ENCODE peak calls at places on chromosomes 16 and 17, in six cellular contexts. E is mesendoderm, M is IMR-90, D is H1, K is neuronal stem cell, S is mesenchymal stem cell. Q is an unnamed sample.

GRCh38 chr16:21599994-21600773 is 807 bp downstream of the METTL9 start:
- DNase-seq in K (no peak), D (no peak), E (peak; percentile 28), M (peak; percentile 46), S (peak; percentile 53), Q (peak; percentile 70)

GRCh38 chr17:82489117-82489516 is 30.4 kb upstream of the FOXK2 start:
- DNase-seq in D (no peak), M (peak; percentile 65), K (no peak), E (no peak), S (no peak), Q (peak; percentile 53)

GRCh38 chr17:58525239-58525638 is 10.8 kb upstream of the MTMR4 start:
- DNase-seq in M (peak; percentile 84), D (no peak), K (no peak), E (peak; percentile 47), S (peak; percentile 94), Q (no peak)

GRCh38 chr16:3695610-3696369 is 21.5 kb downstream of the TRAP1 start:
- DNase-seq in M (no peak), K (no peak), D (no peak), S (no peak), E (no peak), Q (no peak)

GRCh38 chr16:2035431-2036199 is 8.9 kb downstream of the NHERF2 start:
- DNase-seq in S (peak; percentile 85), K (no peak), D (peak; percentile 51), E (no peak), M (peak; percentile 77), Q (no peak)

GRCh38 chr16:11142951-11143740 is 112.9 kb downstream of the SOCS1 start:
- DNase-seq in M (no peak), K (no peak), E (peak; percentile 29), D (no peak), S (no peak), Q (no peak)

GRCh38 chr16:85856054-85856453 is 42.9 kb upstream of the IRF8 start:
- DNase-seq in M (no peak), K (no peak), S (no peak), D (no peak), E (no peak), Q (no peak)

GRCh38 chr16:85627835-85628556 is 14.9 kb downstream of the GSE1 start:
- DNase-seq in S (no peak), D (no peak), K (no peak), M (no peak), E (no peak), Q (no peak)

GRCh38 chr17:70313031-70313430 is 143.7 kb downstream of the KCNJ2 start:
- DNase-seq in M (peak; percentile 43), S (no peak), E (no peak), K (no peak), D (no peak), Q (no peak)

GRCh38 chr16:67431805-67432476 is 1.0 kb downstream of the HSD11B2 start:
- DNase-seq in E (peak; percentile 63), S (no peak), K (peak; percentile 20), M (no peak), D (no peak), Q (no peak)

GRCh38 chr16:21169249-21169981 is 10.9 kb downstream of the LDAF1 start:
- DNase-seq in K (no peak), D (no peak), M (peak; percentile 71), E (no peak), S (peak; percentile 61), Q (peak; percentile 7)

GRCh38 chr16:88857728-88858339 is 907 bp downstream of the TRAPPC2L start:
- DNase-seq in S (peak; percentile 84), M (peak; percentile 72), E (peak; percentile 83), D (peak; percentile 80), K (peak; percentile 47), Q (peak; percentile 61)

GRCh38 chr17:8436169-8436932 is 667 bp downstream of the NDEL1 start:
- DNase-seq in K (peak; percentile 52), E (peak; percentile 91), D (no peak), S (peak; percentile 71), M (peak; percentile 56), Q (peak; percentile 64)

GRCh38 chr16:88881090-88881580 is 14.7 kb upstream of the PABPN1L start:
- DNase-seq in K (no peak), E (peak; percentile 16), S (no peak), M (no peak), D (no peak), Q (no peak)

GRCh38 chr16:47987136-47987535 is 168.7 kb downstream of the ABCC12 start:
- DNase-seq in D (no peak), E (no peak), K (no peak), M (no peak), S (no peak), Q (no peak)

GRCh38 chr17:80327518-80327917 is 66.9 kb downstream of the RNF213 start:
- DNase-seq in D (no peak), K (no peak), S (no peak), E (no peak), M (no peak), Q (no peak)

GRCh38 chr17:77542551-77543490 is 402.1 kb downstream of the SEC14L1 start:
- DNase-seq in D (peak; percentile 79), E (peak; percentile 95), M (peak; percentile 78), S (peak; percentile 81), K (peak; percentile 85), Q (peak; percentile 64)

GRCh38 chr17:12730931-12731521 is 58.3 kb upstream of the ARHGAP44 start:
- DNase-seq in E (peak; percentile 99), K (no peak), S (peak; percentile 80), M (peak; percentile 78), D (peak; percentile 63), Q (peak; percentile 95)

GRCh38 chr16:11326084-11326736 is 19.0 kb upstream of the RMI2 start:
- DNase-seq in M (no peak), S (no peak), K (no peak), E (no peak), D (no peak), Q (no peak)

GRCh38 chr17:79630120-79630519 is 19.3 kb upstream of the RBFOX3 start:
- DNase-seq in M (no peak), S (no peak), E (no peak), K (no peak), D (peak; percentile 30), Q (no peak)

GRCh38 chr16:86566601-86566965 is at the start of gene FOXC2:
- DNase-seq in D (peak; percentile 96), E (peak; percentile 95), K (peak; percentile 83), M (peak; percentile 94), S (peak; percentile 93), Q (peak; percentile 54)

GRCh38 chr16:82088483-82088882 is 53.4 kb downstream of the HSD17B2 start:
- DNase-seq in S (no peak), D (no peak), K (no peak), M (no peak), E (no peak), Q (no peak)

GRCh38 chr17:17767497-17768286 is 69.1 kb downstream of the SREBF1 start:
- DNase-seq in M (no peak), D (no peak), K (no peak), E (no peak), S (no peak), Q (no peak)

GRCh38 chr17:17765359-17765758 is 71.4 kb downstream of the SREBF1 start:
- DNase-seq in D (no peak), E (no peak), K (no peak), M (peak; percentile 62), S (peak; percentile 25), Q (no peak)

GRCh38 chr17:17767096-17767470 is 69.7 kb downstream of the SREBF1 start:
- DNase-seq in E (no peak), D (no peak), S (no peak), M (peak; percentile 22), K (peak; percentile 57), Q (no peak)

GRCh38 chr17:17765921-17766320 is 70.9 kb downstream of the SREBF1 start:
- DNase-seq in M (no peak), E (no peak), S (no peak), K (no peak), D (no peak), Q (no peak)

GRCh38 chr17:17766351-17767095 is 70.3 kb downstream of the SREBF1 start:
- DNase-seq in E (no peak), K (no peak), S (no peak), D (no peak), M (no peak), Q (no peak)
- H3K4me2 ChIP-seq in E (no peak overlapping the region), K (no peak overlapping the region), S (no peak overlapping the region), D (no peak overlapping the region), M (no peak overlapping the region), Q (no peak overlapping the region)

GRCh38 chr17:42992872-42993271 is 5.3 kb upstream of the RPL27 start:
- DNase-seq in K (no peak), M (no peak), S (peak; percentile 50), D (no peak), E (no peak), Q (peak; percentile 5)

GRCh38 chr17:42999003-42999525 is 845 bp downstream of the RPL27 start:
- DNase-seq in D (no peak), M (no peak), S (no peak), E (no peak), K (no peak), Q (no peak)

GRCh38 chr17:42997390-42997983 is 732 bp upstream of the RPL27 start:
- DNase-seq in E (no peak), D (no peak), S (no peak), M (no peak), K (no peak), Q (no peak)

GRCh38 chr17:43003542-43004172 is 2.9 kb upstream of the IFI35 start:
- DNase-seq in M (peak; percentile 50), D (no peak), S (no peak), E (peak; percentile 78), K (no peak), Q (peak; percentile 90)

GRCh38 chr17:42997984-42998938 is at the start of gene RPL27:
- DNase-seq in K (peak; percentile 98), S (peak; percentile 100), D (peak; percentile 93), E (peak; percentile 100), M (peak; percentile 100), Q (peak; percentile 100)
- H4K8ac ChIP-seq in K (no peak within 1 kb of the TSS), S (peak within 1 kb of the TSS; percentile 78), D (peak within 1 kb of the TSS; percentile 98), E (peak within 1 kb of the TSS; percentile 83), M (peak within 1 kb of the TSS; percentile 91), Q (peak within 1 kb of the TSS; percentile 87)

DNA sequence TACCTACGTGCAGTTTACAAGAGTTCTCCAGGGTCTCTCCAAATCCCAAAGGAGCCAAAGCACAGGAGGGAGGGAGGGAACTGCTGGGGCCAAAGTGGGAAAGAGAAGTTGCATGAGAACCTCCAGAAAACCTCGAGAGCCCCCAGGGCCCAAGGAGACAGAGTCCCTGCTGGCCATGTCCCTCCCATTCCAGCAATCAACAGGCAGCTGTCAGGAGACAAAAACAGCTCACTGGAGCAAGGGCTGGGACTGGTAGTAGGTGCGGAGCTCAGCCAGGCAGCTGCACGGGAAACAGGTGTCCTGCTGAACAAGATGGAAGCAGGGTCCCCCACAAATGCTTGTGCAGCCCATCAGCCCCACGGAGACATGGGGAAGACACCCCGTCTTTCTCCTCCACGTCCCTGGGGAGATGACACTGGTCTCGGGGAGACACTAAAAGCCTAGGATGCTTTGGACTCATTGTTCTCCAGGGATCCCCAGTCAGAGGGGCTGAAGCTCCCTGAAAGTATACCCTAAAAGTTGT is 34.5 kb downstream of the SDK2 start:
- DNase-seq in K (no peak), E (no peak), S (no peak), D (no peak), M (no peak), Q (no peak)
- H3K4me2 ChIP-seq in K (no peak overlapping the region), E (no peak overlapping the region), S (no peak overlapping the region), D (no peak overlapping the region), M (no peak overlapping the region), Q (no peak overlapping the region)

DNA sequence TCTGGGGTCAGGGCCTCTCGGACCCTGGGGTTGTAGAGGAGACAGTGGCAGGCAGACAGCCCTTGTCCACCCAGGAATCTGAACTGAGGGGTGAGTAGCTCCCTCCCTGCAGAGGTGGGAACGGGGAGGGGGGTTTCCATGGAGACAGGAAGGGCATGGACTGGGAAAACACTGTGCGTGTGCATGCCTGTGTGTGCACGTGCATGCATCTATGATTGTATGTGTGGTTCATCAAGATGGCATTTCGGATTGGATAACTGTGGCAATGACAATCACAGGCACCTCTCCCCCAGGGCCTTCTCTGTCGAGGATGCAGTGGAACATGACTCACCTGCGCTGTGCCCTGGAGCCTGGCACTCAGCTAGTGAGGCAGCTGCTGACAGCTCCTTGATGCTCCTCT is 6.1 kb upstream of the CD300C start:
- DNase-seq in K (no peak), E (no peak), D (no peak), M (no peak), S (no peak), Q (peak; percentile 76)
- H4K8ac ChIP-seq in K (no peak overlapping the region), E (no peak overlapping the region), D (no peak overlapping the region), M (no peak overlapping the region), S (no peak overlapping the region), Q (no peak overlapping the region)

Q was measured in trophoblast cell.